ENCODE peak calls at places on chromosomes 11 and 22, in four cellular contexts. J, K, R and T are unnamed samples.

GRCh38 chr11:107151579-107151978 is 133.3 kb upstream of the GUCY1A2 start:
- DNase-seq in J (no peak), R (no peak), K (no peak), T (no peak)

GRCh38 chr22:44311855-44312170 is 938 bp downstream of the SHISAL1 start:
- DNase-seq in J (no peak), R (peak; percentile 89), K (no peak), T (no peak)

GRCh38 chr11:27372159-27372558 is 9.1 kb upstream of the CCDC34 start:
- DNase-seq in R (no peak), J (no peak), K (no peak), T (no peak)

GRCh38 chr22:45170001-45170466 is 6.3 kb downstream of the NUP50 start:
- DNase-seq in R (peak; percentile 32), K (no peak), J (no peak), T (no peak)

GRCh38 chr11:13294771-13295579 is 17.4 kb downstream of the BMAL1 start:
- DNase-seq in R (no peak), J (no peak), K (no peak), T (no peak)

GRCh38 chr11:120028181-120028935 is 109.6 kb downstream of the TRIM29 start:
- DNase-seq in J (no peak), K (no peak), R (no peak), T (no peak)

GRCh38 chr11:118892515-118892914 is 8.8 kb downstream of the CXCR5 start:
- DNase-seq in R (no peak), J (no peak), K (peak; percentile 49), T (peak; percentile 63)

GRCh38 chr11:67367014-67367835 is 6.2 kb downstream of the CLCF1 start:
- DNase-seq in K (no peak), R (peak; percentile 61), J (no peak), T (no peak)

GRCh38 chr11:33307984-33308383 is 50.8 kb downstream of the HIPK3 start:
- DNase-seq in J (no peak), K (no peak), R (no peak), T (no peak)

GRCh38 chr11:45412521-45412920 is 126.4 kb upstream of the SYT13 start:
- DNase-seq in K (no peak), J (no peak), R (no peak), T (no peak)

GRCh38 chr11:128837627-128838026 is 29.5 kb downstream of the KCNJ1 start:
- DNase-seq in J (no peak), K (no peak), R (peak; percentile 31), T (no peak)

GRCh38 chr22:44570476-44571445 is 72.7 kb upstream of the RTL6 start:
- DNase-seq in K (no peak), J (no peak), R (no peak), T (no peak)

GRCh38 chr11:95723353-95723942 is 66.1 kb downstream of the FAM76B start:
- DNase-seq in R (no peak), J (no peak), K (no peak), T (no peak)

GRCh38 chr11:44632466-44633123 is 67.1 kb downstream of the CD82 start:
- DNase-seq in R (peak; percentile 48), K (no peak), J (peak; percentile 33), T (peak; percentile 62)

GRCh38 chr22:39247379-39247778 is 2.6 kb upstream of the PDGFB start:
- DNase-seq in R (no peak), J (no peak), K (no peak), T (no peak)

GRCh38 chr11:82814379-82814778 is 80.7 kb upstream of the FAM181B start:
- DNase-seq in R (no peak), J (no peak), K (no peak), T (no peak)

GRCh38 chr11:70481625-70482528 is 83.5 kb downstream of the CTTN start:
- DNase-seq in R (peak; percentile 43), K (no peak), J (peak; percentile 71), T (peak; percentile 83)

GRCh38 chr22:25365491-25366261 is 146.2 kb downstream of the CRYBB2 start:
- DNase-seq in R (no peak), K (no peak), J (peak; percentile 60), T (no peak)

GRCh38 chr22:31637375-31637937 is 24.6 kb downstream of the PISD start:
- DNase-seq in J (no peak), R (no peak), K (no peak), T (no peak)

GRCh38 chr11:73812234-73812633 is 24.6 kb downstream of the MRPL48 start:
- DNase-seq in J (no peak), K (no peak), R (no peak), T (no peak)

GRCh38 chr11:121249039-121249663 is 43.4 kb upstream of the SC5D start:
- DNase-seq in J (no peak), K (no peak), R (peak; percentile 56), T (peak; percentile 51)

GRCh38 chr11:66987158-66987620 is 12.1 kb downstream of the C11orf86 start:
- DNase-seq in J (no peak), R (no peak), K (no peak), T (no peak)

GRCh38 chr11:11589385-11589890 is 32.4 kb downstream of the GALNT18 start:
- DNase-seq in J (no peak), K (no peak), R (no peak), T (no peak)

GRCh38 chr11:57460017-57460755 is at the start of gene RTN4RL2:
- DNase-seq in R (peak; percentile 62), K (no peak), J (no peak), T (no peak)

GRCh38 chr11:31798057-31799035 is 12.8 kb downstream of the PAX6 start:
- DNase-seq in K (no peak), R (no peak), J (no peak), T (no peak)

GRCh38 chr22:38051900-38052862 is 5.0 kb upstream of the PICK1 start:
- DNase-seq in R (peak; percentile 80), K (peak; percentile 69), J (peak; percentile 86), T (peak; percentile 77)

GRCh38 chr22:35361001-35361551 is 19.8 kb upstream of the HMOX1 start:
- DNase-seq in K (no peak), J (no peak), R (no peak), T (peak; percentile 82)

GRCh38 chr11:88312665-88313064 is 24.9 kb downstream of the CTSC start:
- DNase-seq in R (peak; percentile 42), K (no peak), J (no peak), T (no peak)

GRCh38 chr11:88318017-88318416 is 19.5 kb downstream of the CTSC start:
- DNase-seq in R (no peak), J (no peak), K (no peak), T (peak; percentile 63)

GRCh38 chr11:88313441-88313840 is 24.1 kb downstream of the CTSC start:
- DNase-seq in J (no peak), K (no peak), R (no peak), T (no peak)

GRCh38 chr11:88315015-88315414 is 22.5 kb downstream of the CTSC start:
- DNase-seq in J (no peak), R (no peak), K (no peak), T (no peak)

DNA sequence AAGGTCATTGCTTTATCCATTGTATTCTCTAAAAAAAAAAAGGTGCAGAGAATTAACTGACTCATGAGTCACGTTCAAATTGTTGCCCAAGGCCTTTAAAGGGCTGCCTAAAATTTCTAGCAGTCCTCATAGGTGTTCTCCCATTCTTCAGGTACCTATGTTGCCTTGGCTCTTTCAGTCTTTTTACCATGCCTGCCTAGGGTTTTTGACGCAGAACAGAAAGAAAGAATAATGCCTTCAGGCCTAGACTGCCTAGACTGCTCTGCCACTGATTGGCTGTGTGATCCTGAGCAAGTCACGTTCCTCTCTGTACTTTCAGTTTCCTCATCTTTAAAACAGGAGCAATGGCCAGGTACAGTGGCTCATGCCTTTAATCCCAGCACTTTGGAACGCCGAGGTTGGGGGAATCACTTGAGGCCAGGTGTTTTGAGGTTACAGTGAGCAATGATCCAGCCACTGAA is 21.5 kb downstream of the CTSC start:
- DNase-seq in R (no peak), J (no peak), K (no peak), T (peak; percentile 63)
- H3K4me1 ChIP-seq in R (peaks cover 5% of the 10 kb centered on the region), J (peaks cover 19% of the 10 kb centered on the region), K (no peaks in the 10 kb centered on the region), T (no peaks in the 10 kb centered on the region)

DNA sequence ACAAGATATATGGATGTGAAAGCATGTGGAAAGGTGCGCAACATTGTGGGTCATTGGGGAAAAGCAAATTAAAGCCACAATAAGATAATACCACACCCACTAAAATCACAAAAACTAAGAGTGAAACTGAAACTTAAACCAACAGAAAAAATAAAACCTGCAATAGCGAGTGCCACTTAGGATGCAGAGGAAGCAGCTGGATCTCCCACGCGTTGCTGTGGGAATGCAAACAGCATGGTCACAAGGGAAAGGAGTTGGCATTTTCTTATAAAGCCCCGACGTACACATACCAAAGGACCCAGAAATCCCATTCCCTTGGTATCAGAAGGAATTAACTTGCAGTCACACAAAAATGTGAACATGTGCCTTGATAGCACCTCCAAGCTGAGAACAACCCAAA is 712.0 kb downstream of the TBC1D22A start:
- DNase-seq in R (no peak), J (no peak), K (no peak), T (peak; percentile 20)
- H3K9me3 ChIP-seq in R (no peaks in the 10 kb centered on the region), J (no peaks in the 10 kb centered on the region), K (no peaks in the 10 kb centered on the region), T (no peaks in the 10 kb centered on the region)

GRCh38 chr11:126929186-126930085 is 71.1 kb downstream of the KIRREL3 start:
- DNase-seq in J (no peak), R (peak; percentile 14), K (no peak), T (no peak)
- H3K27ac ChIP-seq in J (no peak overlapping the region), R (no peak overlapping the region), K (no peak overlapping the region), T (no peak overlapping the region)

GRCh38 chr11:65917077-65917433 is 1.8 kb downstream of the C11orf68 start:
- DNase-seq in R (no peak), J (no peak), K (no peak), T (no peak)
- H3K4me1 ChIP-seq in R (peaks cover 4% of the 10 kb centered on the region), J (peaks cover 65% of the 10 kb centered on the region), K (peaks cover 41% of the 10 kb centered on the region), T (peaks cover 21% of the 10 kb centered on the region)

GRCh38 chr22:48952256-48953102 is 875.2 kb downstream of the BRD1 start:
- DNase-seq in R (no peak), J (peak; percentile 10), K (no peak), T (no peak)

GRCh38 chr22:48951836-48952235 is 875.8 kb downstream of the BRD1 start:
- DNase-seq in J (peak; percentile 10), R (no peak), K (no peak), T (no peak)

GRCh38 chr22:48953830-48954229 is 873.8 kb downstream of the BRD1 start:
- DNase-seq in J (peak; percentile 14), R (no peak), K (no peak), T (no peak)

GRCh38 chr22:48954781-48955311 is 872.8 kb downstream of the BRD1 start:
- DNase-seq in K (no peak), R (no peak), J (peak; percentile 25), T (no peak)

GRCh38 chr22:48953103-48953720 is 874.5 kb downstream of the BRD1 start:
- DNase-seq in J (no peak), R (no peak), K (no peak), T (no peak)
- H3K9me3 ChIP-seq in J (no peaks in the 10 kb centered on the region), R (no peaks in the 10 kb centered on the region), K (no peaks in the 10 kb centered on the region), T (no peaks in the 10 kb centered on the region)

GRCh38 chr22:23233084-23233501 is 52.8 kb downstream of the BCR start:
- DNase-seq in J (no peak), K (no peak), R (peak; percentile 63), T (no peak)
- H3K27ac ChIP-seq in J (no peak overlapping the region), K (no peak overlapping the region), R (no peak overlapping the region), T (no peak overlapping the region)